ENCODE peak calls at places on chromosome 21, in six cellular contexts. O is MM.1S, M is neural progenitor cell, J is PC-3, S is HCT116, A is SK-N-SH. Y is an unnamed sample.

GRCh38 chr21:33731447-33731846 is 89.1 kb downstream of the ITSN1 start:
- DNase-seq in S (no peak), M (no peak), O (no peak), J (peak), A (no peak), Y (no peak)

GRCh38 chr21:36766511-36766910 is 67.6 kb downstream of the SIM2 start:
- DNase-seq in A (no peak), J (no peak), M (no peak), O (no peak), S (no peak), Y (no peak)

GRCh38 chr21:26844258-26845065 is 747 bp downstream of the ADAMTS1 start:
- DNase-seq in O (peak), M (peak), S (no peak), J (peak), A (peak), Y (peak)

GRCh38 chr21:45293726-45294401 is 6.2 kb upstream of the POFUT2 start:
- DNase-seq in J (no peak), S (no peak), O (no peak), M (no peak), A (peak), Y (no peak)

GRCh38 chr21:45991606-45992301 is 10.2 kb downstream of the COL6A1 start:
- DNase-seq in M (no peak), O (no peak), S (no peak), A (no peak), J (no peak), Y (peak)

GRCh38 chr21:25563399-25564116 is 43.7 kb downstream of the MRPL39 start:
- DNase-seq in M (no peak), A (no peak), S (no peak), O (no peak), J (no peak), Y (peak)

GRCh38 chr21:43858806-43859648 is 6.0 kb upstream of the AGPAT3 start:
- DNase-seq in S (no peak), O (no peak), J (no peak), A (no peak), M (no peak), Y (no peak)

GRCh38 chr21:15768853-15769252 is 39.1 kb downstream of the USP25 start:
- DNase-seq in J (no peak), A (no peak), O (no peak), M (no peak), S (no peak), Y (no peak)

GRCh38 chr21:37842163-37842919 is 73.9 kb downstream of the KCNJ6 start:
- DNase-seq in M (no peak), O (no peak), J (no peak), A (no peak), S (no peak), Y (no peak)

GRCh38 chr21:15841856-15842564 is 112.2 kb downstream of the USP25 start:
- DNase-seq in J (peak), A (no peak), O (no peak), M (no peak), S (no peak), Y (peak)

GRCh38 chr21:37159053-37159776 is 86.2 kb downstream of the TTC3 start:
- DNase-seq in A (no peak), S (no peak), J (no peak), O (no peak), M (no peak), Y (no peak)

GRCh38 chr21:44418876-44419230 is 36.5 kb upstream of the LRRC3 start:
- DNase-seq in M (no peak), A (no peak), J (no peak), O (no peak), S (no peak), Y (no peak)

GRCh38 chr21:9839011-9839661 is 682.2 kb upstream of the TPTE start:
- DNase-seq in M (no peak), O (no peak), J (peak), A (peak), S (no peak), Y (no peak)

GRCh38 chr21:40013001-40013735 is 145.9 kb downstream of the PCP4 start:
- DNase-seq in A (no peak), J (no peak), S (no peak), O (peak), M (no peak), Y (no peak)

DNA sequence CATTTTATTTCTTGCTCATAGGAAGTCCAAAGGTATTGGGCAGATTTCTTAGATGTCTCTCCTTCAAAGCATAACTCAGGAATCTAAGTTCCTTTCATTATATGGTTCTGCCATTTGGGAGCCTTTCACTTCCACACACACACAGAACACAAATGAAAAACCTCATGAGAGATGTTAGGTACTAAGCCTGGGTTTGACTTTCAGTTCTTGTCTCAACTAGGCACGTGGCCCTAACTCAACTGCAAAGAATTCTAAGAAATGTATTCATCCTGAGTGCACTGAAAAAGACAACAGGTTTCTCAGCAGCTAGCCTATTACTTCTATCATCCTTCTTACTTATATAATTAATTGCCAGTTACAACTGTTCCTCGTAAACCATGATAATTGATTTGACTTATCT is 190.0 kb upstream of the SAMSN1 start:
- DNase-seq in O (peak), J (no peak), A (no peak), M (no peak), S (no peak), Y (no peak)
- TF ChIP-seq EZH2phosphoT487 in O (no peak), J (no peak), A (no peak), M (no peak), S (no peak), Y (no peak)

GRCh38 chr21:31888936-31889371 is 16.1 kb downstream of the HUNK start:
- DNase-seq in O (no peak), M (peak), A (peak), J (peak), S (no peak), Y (peak)
- H3K9ac ChIP-seq in O (no peak), M (no peak), A (no peak), J (no peak), S (no peak), Y (no peak)

DNA sequence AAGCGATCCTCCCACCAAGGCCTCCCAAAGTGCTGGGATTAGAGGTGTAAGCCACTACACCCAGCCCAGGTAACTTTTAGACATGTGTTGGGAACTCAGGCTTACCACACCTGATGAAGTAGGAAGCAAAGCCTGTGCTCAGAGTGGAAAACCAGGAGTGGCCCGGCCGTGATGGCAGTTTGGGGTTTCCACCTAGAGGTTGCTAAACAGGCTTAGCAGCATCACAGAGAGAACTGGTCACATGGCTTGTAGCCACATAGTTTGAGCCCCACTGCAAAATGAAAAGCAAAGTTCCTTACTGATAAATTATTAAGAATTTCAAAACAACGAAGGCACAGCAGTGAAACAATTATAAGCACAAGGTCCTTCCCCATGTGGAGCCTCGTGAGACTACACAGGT is 142.6 kb upstream of the CXADR start:
- DNase-seq in M (no peak), O (no peak), S (no peak), A (no peak), J (peak), Y (no peak)
- TF ChIP-seq EZH2phosphoT487 in M (no peak), O (no peak), S (no peak), A (no peak), J (no peak), Y (no peak)

DNA sequence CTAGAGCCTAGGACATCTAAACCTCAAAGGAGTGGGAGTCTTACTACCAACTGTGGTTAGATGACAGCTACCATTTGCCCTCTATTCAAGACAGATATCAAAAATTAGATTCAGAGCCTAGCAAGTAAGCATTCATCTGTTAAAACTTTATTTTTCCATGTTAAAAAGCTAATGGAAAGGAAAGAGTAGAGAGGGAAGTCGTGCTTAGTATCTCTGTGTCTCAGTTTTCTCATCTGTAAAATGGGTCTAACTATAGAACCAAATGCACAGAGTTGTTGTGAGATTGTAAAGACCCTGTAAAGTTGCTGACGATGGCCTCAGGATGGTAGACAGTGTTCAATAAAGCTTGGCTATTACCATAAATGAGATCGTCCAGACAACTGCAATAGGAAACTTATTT is 428.5 kb upstream of the RUNX1 start:
- DNase-seq in A (no peak), J (no peak), S (no peak), O (no peak), M (no peak), Y (no peak)
- H3K9ac ChIP-seq in A (no peak), J (no peak), S (no peak), O (no peak), M (no peak), Y (no peak)

GRCh38 chr21:42434884-42435283 is 31.2 kb downstream of the UBASH3A start:
- DNase-seq in S (no peak), A (no peak), O (no peak), M (no peak), J (no peak), Y (no peak)

GRCh38 chr21:42432695-42433094 is 29.0 kb downstream of the UBASH3A start:
- DNase-seq in J (no peak), O (no peak), S (no peak), M (no peak), A (no peak), Y (no peak)

GRCh38 chr21:42435401-42435800 is 31.7 kb downstream of the UBASH3A start:
- DNase-seq in O (no peak), M (no peak), A (no peak), S (no peak), J (no peak), Y (no peak)

GRCh38 chr21:42435833-42436232 is 32.1 kb downstream of the UBASH3A start:
- DNase-seq in J (no peak), O (no peak), A (no peak), M (no peak), S (no peak), Y (no peak)

DNA sequence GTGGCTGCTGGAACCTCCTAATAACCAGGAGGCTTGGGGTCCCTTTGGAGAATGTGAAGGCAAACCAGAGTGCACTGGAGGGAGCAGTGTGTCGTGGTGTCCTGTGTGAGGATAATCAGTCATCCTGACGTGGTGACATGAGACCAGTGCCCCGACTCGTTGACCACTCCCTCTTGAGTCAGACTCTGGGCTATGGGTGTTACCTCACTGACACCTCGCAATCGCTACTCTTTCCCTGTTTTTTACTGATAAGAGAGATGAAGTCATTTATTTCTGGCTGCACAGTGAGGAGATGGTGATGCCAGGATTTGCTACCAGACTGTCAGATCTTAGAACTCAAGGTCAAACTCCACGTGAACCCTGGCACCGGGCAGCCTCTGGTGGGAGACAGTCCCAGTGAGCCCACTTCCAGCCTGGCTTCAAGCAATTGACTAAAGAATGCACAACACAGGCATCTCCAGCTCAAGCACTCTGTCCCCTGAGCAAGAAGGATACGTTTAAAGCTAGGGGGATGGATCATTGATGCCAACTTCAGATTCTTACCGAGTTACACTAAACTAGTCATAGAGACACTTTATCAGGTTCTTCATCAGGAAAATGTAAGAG is 30.3 kb downstream of the UBASH3A start:
- DNase-seq in A (no peak), S (no peak), M (no peak), O (no peak), J (peak), Y (no peak)
- TF ChIP-seq EZH2phosphoT487 in A (no peak), S (no peak), M (no peak), O (no peak), J (no peak), Y (no peak)

GRCh38 chr21:42670884-42671283 is 17.5 kb downstream of the PDE9A start:
- DNase-seq in M (no peak), J (no peak), A (no peak), O (no peak), S (no peak), Y (no peak)

GRCh38 chr21:42668193-42668592 is 14.8 kb downstream of the PDE9A start:
- DNase-seq in O (no peak), A (no peak), J (no peak), M (no peak), S (no peak), Y (no peak)

GRCh38 chr21:42668620-42669019 is 15.2 kb downstream of the PDE9A start:
- DNase-seq in M (no peak), A (no peak), O (no peak), S (no peak), J (no peak), Y (no peak)

GRCh38 chr21:42670058-42670830 is 16.8 kb downstream of the PDE9A start:
- DNase-seq in S (no peak), M (no peak), O (no peak), J (no peak), A (no peak), Y (no peak)

GRCh38 chr21:42669069-42669468 is 15.6 kb downstream of the PDE9A start:
- DNase-seq in M (no peak), S (no peak), J (peak), O (no peak), A (no peak), Y (peak)
- H3K9ac ChIP-seq in M (no peak), S (no peak), J (no peak), O (no peak), A (no peak), Y (no peak)

GRCh38 chr21:17348849-17349248 is 164.0 kb upstream of the CXADR start:
- DNase-seq in O (no peak), A (no peak), J (no peak), M (no peak), S (no peak), Y (no peak)
- TF ChIP-seq EZH2phosphoT487 in O (no peak), A (no peak), J (no peak), M (no peak), S (no peak), Y (no peak)

GRCh38 chr21:29194847-29195246 is 64.4 kb downstream of the MAP3K7CL start:
- DNase-seq in J (peak), S (no peak), A (no peak), M (no peak), O (no peak), Y (peak)
- H3K9ac ChIP-seq in J (no peak), S (no peak), A (peak), M (no peak), O (no peak), Y (no peak)